ENCODE peak calls at places on chromosomes 6 and 20, in eight cellular contexts. S, Q, U, P, R, X, L and B are unnamed samples. For H3K4me1 and H3K27me3, the result is how much of the 10 kb centered on the place peaks cover.

GRCh38 chr20:38297916-38298674 is 5.9 kb upstream of the BPI start:
- DNase-seq in S (no peak), Q (no peak), U (no peak), P (no peak), R (no peak), X (no peak), L (no peak), B (no peak)

GRCh38 chr6:140105857-140106256 is 731.4 kb upstream of the CITED2 start:
- DNase-seq in S (peak), Q (no peak), U (no peak), P (no peak), R (peak), X (no peak), L (no peak), B (peak)

GRCh38 chr6:161225677-161226004 is 48.2 kb downstream of the AGPAT4 start:
- DNase-seq in S (no peak), Q (no peak), U (no peak), P (no peak), R (no peak), X (no peak), L (no peak), B (no peak)

GRCh38 chr6:127484207-127484858 is 25.1 kb upstream of the KIAA0408 start:
- DNase-seq in S (no peak), Q (no peak), U (no peak), P (no peak), R (no peak), X (no peak), L (no peak), B (no peak)

GRCh38 chr20:2909953-2910352 is 36.7 kb downstream of the PTPRA start:
- DNase-seq in S (no peak), Q (no peak), U (no peak), P (no peak), R (no peak), X (no peak), L (no peak), B (no peak)

GRCh38 chr6:45461486-45461885 is 83.8 kb upstream of the SUPT3H start:
- DNase-seq in S (no peak), Q (no peak), U (no peak), P (no peak), R (no peak), X (no peak), L (no peak), B (no peak)

GRCh38 chr6:157022022-157022740 is 245.0 kb downstream of the ARID1B start:
- DNase-seq in S (peak), Q (peak), U (peak), P (peak), R (peak), X (peak), L (peak), B (peak)

GRCh38 chr6:53309897-53310291 is 38.9 kb downstream of the ELOVL5 start:
- DNase-seq in S (no peak), Q (no peak), U (no peak), P (no peak), R (no peak), X (no peak), L (no peak), B (peak)

GRCh38 chr6:1131285-1132079 is 180.4 kb upstream of the FOXQ1 start:
- DNase-seq in S (no peak), Q (no peak), U (no peak), P (no peak), R (no peak), X (no peak), L (no peak), B (no peak)

GRCh38 chr6:63787021-63787420 is 151.4 kb downstream of the PHF3 start:
- DNase-seq in S (no peak), Q (no peak), U (no peak), P (no peak), R (no peak), X (no peak), L (no peak), B (no peak)

GRCh38 chr6:64807785-64808184 is 899.2 kb downstream of the EYS start:
- DNase-seq in S (no peak), Q (no peak), U (no peak), P (no peak), R (no peak), X (no peak), L (no peak), B (no peak)

GRCh38 chr6:29953001-29953436 is 10.7 kb downstream of the HLA-A start:
- DNase-seq in S (no peak), Q (no peak), U (no peak), P (no peak), R (no peak), X (no peak), L (no peak), B (no peak)

GRCh38 chr6:37814374-37814773 is 5.2 kb upstream of the ZFAND3 start:
- DNase-seq in S (no peak), Q (no peak), U (no peak), P (no peak), R (no peak), X (no peak), L (no peak), B (no peak)

GRCh38 chr6:157673596-157673995 is 149.4 kb upstream of the SNX9 start:
- DNase-seq in S (no peak), Q (no peak), U (no peak), P (no peak), R (no peak), X (peak), L (no peak), B (no peak)

GRCh38 chr6:14435291-14435690 is 317.7 kb downstream of the CD83 start:
- DNase-seq in S (no peak), Q (no peak), U (no peak), P (no peak), R (no peak), X (no peak), L (no peak), B (no peak)

GRCh38 chr6:121857551-121857950 is 422.1 kb downstream of the GJA1 start:
- DNase-seq in S (no peak), Q (no peak), U (no peak), P (no peak), R (peak), X (no peak), L (no peak), B (peak)

GRCh38 chr6:33620584-33621395 is at the start of gene ITPR3:
- DNase-seq in S (no peak), Q (no peak), U (peak), P (peak), R (peak), X (peak), L (peak), B (peak)

GRCh38 chr6:45728674-45729073 is 287.0 kb downstream of the CLIC5 start:
- DNase-seq in S (no peak), Q (no peak), U (no peak), P (no peak), R (no peak), X (no peak), L (no peak), B (no peak)

GRCh38 chr6:14857501-14857900 is 388.4 kb upstream of the JARID2 start:
- DNase-seq in S (no peak), Q (peak), U (no peak), P (peak), R (no peak), X (peak), L (peak), B (no peak)

GRCh38 chr20:15236812-15237211 is 899.4 kb upstream of the FLRT3 start:
- DNase-seq in S (peak), Q (no peak), U (no peak), P (no peak), R (peak), X (no peak), L (no peak), B (no peak)

GRCh38 chr6:101296184-101296583 is 97.3 kb upstream of the GRIK2 start:
- DNase-seq in S (no peak), Q (no peak), U (no peak), P (no peak), R (no peak), X (no peak), L (no peak), B (no peak)

GRCh38 chr6:32886674-32887383 is 32.8 kb downstream of the PSMB9 start:
- DNase-seq in S (no peak), Q (no peak), U (peak), P (no peak), R (no peak), X (no peak), L (peak), B (no peak)

GRCh38 chr6:4583026-4583425 is 193.2 kb upstream of the CDYL start:
- DNase-seq in S (no peak), Q (no peak), U (no peak), P (no peak), R (no peak), X (no peak), L (no peak), B (no peak)

GRCh38 chr20:63501818-63502670 is 3.2 kb upstream of the EEF1A2 start:
- DNase-seq in S (no peak), Q (peak), U (peak), P (no peak), R (peak), X (no peak), L (peak), B (no peak)

GRCh38 chr20:25540273-25540672 is 45.1 kb downstream of the NINL start:
- DNase-seq in S (no peak), Q (no peak), U (no peak), P (no peak), R (peak), X (no peak), L (no peak), B (no peak)

GRCh38 chr6:121592955-121593665 is 157.7 kb downstream of the GJA1 start:
- DNase-seq in S (no peak), Q (no peak), U (no peak), P (no peak), R (no peak), X (no peak), L (no peak), B (no peak)

GRCh38 chr20:49045440-49046086 is 549 bp upstream of the CSE1L start:
- DNase-seq in S (no peak), Q (peak), U (peak), P (no peak), R (no peak), X (peak), L (peak), B (no peak)

GRCh38 chr20:54345301-54345724 is 130.1 kb upstream of the DOK5 start:
- DNase-seq in S (no peak), Q (no peak), U (no peak), P (no peak), R (no peak), X (no peak), L (no peak), B (no peak)

GRCh38 chr20:63860325-63861051 is 810 bp upstream of the ABHD16B start:
- DNase-seq in S (no peak), Q (no peak), U (no peak), P (no peak), R (no peak), X (peak), L (peak), B (no peak)

GRCh38 chr6:81865712-81866111 is 113.2 kb upstream of the TENT5A start:
- DNase-seq in S (no peak), Q (no peak), U (no peak), P (no peak), R (no peak), X (no peak), L (no peak), B (no peak)

GRCh38 chr20:10447028-10447427 is 11.9 kb downstream of the SLX4IP start:
- DNase-seq in S (no peak), Q (no peak), U (no peak), P (no peak), R (no peak), X (no peak), L (no peak), B (peak)

GRCh38 chr6:50520325-50520724 is 193.0 kb upstream of the TFAP2D start:
- DNase-seq in S (no peak), Q (no peak), U (no peak), P (no peak), R (no peak), X (no peak), L (no peak), B (no peak)

GRCh38 chr20:37007898-37008649 is 56.6 kb upstream of the SAMHD1 start:
- DNase-seq in S (no peak), Q (no peak), U (no peak), P (no peak), R (no peak), X (no peak), L (no peak), B (no peak)

GRCh38 chr20:35562541-35563110 is 20.7 kb downstream of the ERGIC3 start:
- DNase-seq in S (no peak), Q (peak), U (no peak), P (no peak), R (no peak), X (no peak), L (no peak), B (no peak)

GRCh38 chr20:38770546-38770945 is 22.3 kb downstream of the ACTR5 start:
- DNase-seq in S (no peak), Q (no peak), U (no peak), P (no peak), R (no peak), X (no peak), L (no peak), B (no peak)

GRCh38 chr6:129621252-129621651 is 88.7 kb downstream of the ARHGAP18 start:
- DNase-seq in S (no peak), Q (no peak), U (no peak), P (no peak), R (peak), X (no peak), L (no peak), B (peak)

GRCh38 chr6:136975089-136975715 is 53.1 kb downstream of the SLC35D3 start:
- DNase-seq in S (no peak), Q (no peak), U (no peak), P (no peak), R (no peak), X (no peak), L (no peak), B (no peak)

GRCh38 chr6:160028487-160029275 is 59.8 kb downstream of the IGF2R start:
- DNase-seq in S (no peak), Q (no peak), U (no peak), P (no peak), R (no peak), X (no peak), L (no peak), B (no peak)

GRCh38 chr20:64220891-64221527 is 34.5 kb upstream of the PCMTD2 start:
- DNase-seq in S (no peak), Q (no peak), U (no peak), P (no peak), R (no peak), X (no peak), L (no peak), B (no peak)

GRCh38 chr6:122400121-122400450 is 634 bp downstream of the HSF2 start:
- DNase-seq in S (no peak), Q (no peak), U (no peak), P (no peak), R (no peak), X (no peak), L (no peak), B (peak)

GRCh38 chr20:61159940-61160688 is 91.9 kb upstream of the CDH4 start:
- DNase-seq in S (no peak), Q (no peak), U (no peak), P (no peak), R (no peak), X (no peak), L (no peak), B (no peak)
- H3K4me1 ChIP-seq in S (under half), Q (under half), U (under half), P (under half), R (under half), X (under half), L (under half), B (under half)

GRCh38 chr20:51258582-51259175 is 235.8 kb upstream of the KCNG1 start:
- DNase-seq in S (no peak), Q (no peak), U (no peak), P (no peak), R (no peak), X (no peak), L (no peak), B (no peak)

GRCh38 chr20:51249781-51250180 is 226.9 kb upstream of the KCNG1 start:
- DNase-seq in S (no peak), Q (no peak), U (no peak), P (no peak), R (no peak), X (no peak), L (no peak), B (no peak)

GRCh38 chr20:51259455-51259854 is 236.5 kb upstream of the KCNG1 start:
- DNase-seq in S (no peak), Q (no peak), U (no peak), P (no peak), R (no peak), X (no peak), L (no peak), B (no peak)

GRCh38 chr20:51255417-51255816 is 232.5 kb upstream of the KCNG1 start:
- DNase-seq in S (no peak), Q (no peak), U (no peak), P (no peak), R (no peak), X (no peak), L (no peak), B (no peak)
- H3K27me3 ChIP-seq in S (under half), Q (under half), U (under half), P (under half), R (under half), X (under half), L (under half), B (under half)

GRCh38 chr6:20827798-20828197 is 293.5 kb downstream of the CDKAL1 start:
- DNase-seq in S (no peak), Q (no peak), U (no peak), P (no peak), R (no peak), X (no peak), L (no peak), B (no peak)
- H3K4me1 ChIP-seq in S (under half), Q (under half), U (under half), P (under half), R (under half), X (under half), L (under half), B (under half)

DNA sequence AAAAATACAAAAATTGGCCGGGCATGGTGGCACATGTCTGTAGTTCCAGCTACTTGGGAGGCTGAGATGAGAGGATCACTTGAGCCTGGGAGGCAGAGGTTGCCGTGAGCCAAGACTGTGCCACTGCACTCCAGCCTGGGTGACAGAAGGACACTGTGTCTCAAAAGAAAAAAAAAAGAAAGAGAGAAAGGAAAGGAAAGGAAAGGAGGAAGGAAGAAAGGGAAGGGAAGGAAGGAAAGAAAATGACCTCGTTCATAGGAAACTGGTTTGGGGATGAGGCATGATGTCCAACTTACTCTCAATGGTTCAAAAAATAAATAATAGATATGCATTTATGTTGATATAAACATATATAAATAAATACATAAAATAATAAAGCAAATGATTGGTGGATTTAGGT is 6.8 kb upstream of the BFSP1 start:
- DNase-seq in S (no peak), Q (no peak), U (no peak), P (no peak), R (no peak), X (no peak), L (no peak), B (no peak)
- H3K27me3 ChIP-seq in S (under half), Q (under half), U (under half), P (under half), R (under half), X (under half), L (under half), B (under half)